ENCODE peak calls at places on chromosomes 11 and 22, in five cellular contexts. One of them, this sample, is unnamed.

GRCh38 chr11:19803506-19803998 is 90.9 kb downstream of the NAV2 start:
- DNase-seq in GM10248: no peak
- DNase-seq in NCI-H1694 treated with DMSO at 0.1 percent for 48 hours: no peak
- DNase-seq in COR-L47: no peak
- DNase-seq in HCT116: no peak
- DNase-seq in this sample: no peak

GRCh38 chr11:119317592-119318239 is 786 bp upstream of the MCAM start:
- DNase-seq in GM10248: no peak
- DNase-seq in NCI-H1694 treated with DMSO at 0.1 percent for 48 hours: no peak
- DNase-seq in COR-L47: no peak
- DNase-seq in HCT116: no peak
- DNase-seq in this sample: no peak

GRCh38 chr22:40855960-40856512 is 403 bp downstream of the ST13 start:
- DNase-seq in GM10248: peak; percentile 19
- DNase-seq in NCI-H1694 treated with DMSO at 0.1 percent for 48 hours: no peak
- DNase-seq in COR-L47: no peak
- DNase-seq in HCT116: no peak
- DNase-seq in this sample: no peak

GRCh38 chr11:83569134-83569805 is 283.1 kb upstream of the CCDC90B start:
- DNase-seq in GM10248: no peak
- DNase-seq in NCI-H1694 treated with DMSO at 0.1 percent for 48 hours: no peak
- DNase-seq in COR-L47: no peak
- DNase-seq in HCT116: no peak
- DNase-seq in this sample: no peak

GRCh38 chr22:37559901-37560681 is at the start of gene CDC42EP1:
- DNase-seq in GM10248: no peak
- DNase-seq in NCI-H1694 treated with DMSO at 0.1 percent for 48 hours: no peak
- DNase-seq in COR-L47: no peak
- DNase-seq in HCT116: no peak
- DNase-seq in this sample: no peak

GRCh38 chr11:65116370-65117205 is 913 bp downstream of the ZNHIT2 start:
- DNase-seq in GM10248: no peak
- DNase-seq in NCI-H1694 treated with DMSO at 0.1 percent for 48 hours: no peak
- DNase-seq in COR-L47: peak; percentile 63
- DNase-seq in HCT116: no peak
- DNase-seq in this sample: peak; percentile 48

GRCh38 chr11:75182652-75183051 is 31.7 kb downstream of the SLCO2B1 start:
- DNase-seq in GM10248: no peak
- DNase-seq in NCI-H1694 treated with DMSO at 0.1 percent for 48 hours: no peak
- DNase-seq in COR-L47: no peak
- DNase-seq in HCT116: no peak
- DNase-seq in this sample: no peak

GRCh38 chr11:11338304-11338703 is 14.7 kb downstream of the CSNK2A3 start:
- DNase-seq in GM10248: no peak
- DNase-seq in NCI-H1694 treated with DMSO at 0.1 percent for 48 hours: no peak
- DNase-seq in COR-L47: no peak
- DNase-seq in HCT116: no peak
- DNase-seq in this sample: no peak

GRCh38 chr11:61004037-61004641 is 32.7 kb downstream of the CD6 start:
- DNase-seq in GM10248: no peak
- DNase-seq in NCI-H1694 treated with DMSO at 0.1 percent for 48 hours: no peak
- DNase-seq in COR-L47: peak; percentile 62
- DNase-seq in HCT116: no peak
- DNase-seq in this sample: peak; percentile 67

GRCh38 chr11:70428701-70429427 is 30.5 kb downstream of the CTTN start:
- DNase-seq in GM10248: no peak
- DNase-seq in NCI-H1694 treated with DMSO at 0.1 percent for 48 hours: no peak
- DNase-seq in COR-L47: no peak
- DNase-seq in HCT116: no peak
- DNase-seq in this sample: no peak

GRCh38 chr11:69674267-69674885 is 777 bp downstream of the LTO1 start:
- DNase-seq in GM10248: no peak
- DNase-seq in NCI-H1694 treated with DMSO at 0.1 percent for 48 hours: no peak
- DNase-seq in COR-L47: peak; percentile 26
- DNase-seq in HCT116: no peak
- DNase-seq in this sample: no peak

GRCh38 chr22:17339095-17339693 is 30.1 kb upstream of the CECR2 start:
- DNase-seq in GM10248: no peak
- DNase-seq in NCI-H1694 treated with DMSO at 0.1 percent for 48 hours: peak; percentile 1
- DNase-seq in COR-L47: no peak
- DNase-seq in HCT116: no peak
- DNase-seq in this sample: no peak

GRCh38 chr11:33773399-33774355 is 643 bp downstream of the FBXO3 start:
- DNase-seq in GM10248: peak; percentile 36
- DNase-seq in NCI-H1694 treated with DMSO at 0.1 percent for 48 hours: no peak
- DNase-seq in COR-L47: peak; percentile 39
- DNase-seq in HCT116: no peak
- DNase-seq in this sample: no peak

GRCh38 chr11:5204787-5205186 is 4.3 kb upstream of the OR51V1 start:
- DNase-seq in GM10248: peak; percentile 39
- DNase-seq in NCI-H1694 treated with DMSO at 0.1 percent for 48 hours: no peak
- DNase-seq in COR-L47: peak; percentile 1
- DNase-seq in HCT116: peak; percentile 68
- DNase-seq in this sample: no peak

GRCh38 chr22:44541671-44542319 is 43.8 kb upstream of the RTL6 start:
- DNase-seq in GM10248: no peak
- DNase-seq in NCI-H1694 treated with DMSO at 0.1 percent for 48 hours: no peak
- DNase-seq in COR-L47: no peak
- DNase-seq in HCT116: no peak
- DNase-seq in this sample: no peak

GRCh38 chr11:66906077-66906929 is 49.4 kb downstream of the LRFN4 start:
- DNase-seq in GM10248: no peak
- DNase-seq in NCI-H1694 treated with DMSO at 0.1 percent for 48 hours: no peak
- DNase-seq in COR-L47: no peak
- DNase-seq in HCT116: peak; percentile 36
- DNase-seq in this sample: no peak

This sample was measured in NCI-H2227 treated with DMSO at 0.1 percent for 48 hours.